ENCODE peak calls at places on chromosome 13, in four cellular contexts. N is left ventricle myocardium inferior, V is PC-3, T is Peyer's patch. X is an unnamed sample.
A peak's percentile ranks its signal among the peaks of the same experiment; 100 is the strongest.

GRCh38 chr13:73090116-73090811 is 31.5 kb downstream of the KLF5 start:
- DNase-seq in N (no peak), V (peak; percentile 95), T (no peak), X (no peak)

GRCh38 chr13:114059428-114059827 is 73.0 kb downstream of the RASA3 start:
- DNase-seq in V (no peak), T (no peak), N (no peak), X (no peak)

GRCh38 chr13:95540848-95541247 is 11.7 kb upstream of the CLDN10 start:
- DNase-seq in N (peak; percentile 57), V (no peak), T (no peak), X (no peak)

GRCh38 chr13:74136089-74136658 is 2.0 kb upstream of the KLF12 start:
- DNase-seq in T (peak; percentile 26), N (peak; percentile 31), V (peak; percentile 18), X (no peak)

GRCh38 chr13:99975626-99976025 is 4.1 kb upstream of the ZIC5 start:
- DNase-seq in V (no peak), T (peak; percentile 10), N (no peak), X (no peak)

GRCh38 chr13:97798836-97799235 is 154.6 kb upstream of the IPO5 start:
- DNase-seq in T (no peak), N (no peak), V (no peak), X (no peak)

GRCh38 chr13:77584111-77584510 is 48.6 kb downstream of the SCEL start:
- DNase-seq in T (no peak), V (no peak), N (no peak), X (no peak)

GRCh38 chr13:114311908-114312307 is 2.4 kb upstream of the CHAMP1 start:
- DNase-seq in T (no peak), V (no peak), N (no peak), X (no peak)

GRCh38 chr13:97499181-97499580 is 65.2 kb downstream of the RAP2A start:
- DNase-seq in V (peak; percentile 52), N (no peak), T (no peak), X (no peak)

GRCh38 chr13:72230131-72230530 is 363.1 kb upstream of the DACH1 start:
- DNase-seq in V (no peak), T (no peak), N (no peak), X (no peak)

GRCh38 chr13:113427562-113428468 is 25.5 kb downstream of the ADPRHL1 start:
- DNase-seq in N (no peak), V (no peak), T (no peak), X (no peak)

GRCh38 chr13:67042556-67042955 is 187.6 kb downstream of the PCDH9 start:
- DNase-seq in N (no peak), V (no peak), T (no peak), X (no peak)

GRCh38 chr13:50519866-50520265 is 323.6 kb downstream of the DLEU7 start:
- DNase-seq in V (no peak), T (no peak), N (no peak), X (no peak)

GRCh38 chr13:24187185-24187584 is 26.7 kb downstream of the SPATA13 start:
- DNase-seq in T (no peak), N (no peak), V (peak; percentile 25), X (no peak)
- H3K4me1 ChIP-seq in T (peaks cover 14% of the 10 kb centered on the region), N (peaks cover 6% of the 10 kb centered on the region), V (no peaks in the 10 kb centered on the region), X (no peaks in the 10 kb centered on the region)

DNA sequence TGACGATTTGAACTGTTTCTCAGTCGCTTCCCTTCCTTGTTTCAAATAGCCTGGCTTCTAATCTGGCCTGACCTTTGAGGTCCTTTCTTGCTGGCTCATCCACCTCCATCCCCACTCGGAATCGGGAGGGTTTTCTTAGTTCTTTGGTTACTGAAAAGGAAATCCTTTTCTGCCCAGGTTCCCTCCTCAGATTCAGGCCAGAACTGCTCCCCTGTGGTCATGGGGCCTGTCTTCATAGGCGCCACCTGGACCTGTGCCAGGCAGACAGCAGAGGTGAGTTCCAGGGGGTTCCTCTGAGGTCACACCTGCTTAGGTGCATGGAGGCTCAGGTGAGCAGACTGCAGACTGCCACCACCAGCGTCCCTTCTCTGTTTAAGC is 62.4 kb downstream of the AKAP11 start:
- DNase-seq in T (no peak), N (no peak), V (no peak), X (no peak)
- TF ChIP-seq CTCF in T (no peak), N (no peak), V (no peak), X (no peak)

GRCh38 chr13:31049083-31049482 is 112.6 kb downstream of the HSPH1 start:
- DNase-seq in V (no peak), N (no peak), T (no peak), X (no peak)

GRCh38 chr13:31044658-31045620 is 112.5 kb downstream of the TEX26 start:
- DNase-seq in T (no peak), V (peak; percentile 18), N (no peak), X (no peak)

GRCh38 chr13:31045621-31046081 is 113.2 kb downstream of the TEX26 start:
- DNase-seq in V (peak; percentile 93), T (no peak), N (no peak), X (peak; percentile 59)

GRCh38 chr13:31048521-31048920 is 113.2 kb downstream of the HSPH1 start:
- DNase-seq in N (no peak), T (no peak), V (no peak), X (no peak)

DNA sequence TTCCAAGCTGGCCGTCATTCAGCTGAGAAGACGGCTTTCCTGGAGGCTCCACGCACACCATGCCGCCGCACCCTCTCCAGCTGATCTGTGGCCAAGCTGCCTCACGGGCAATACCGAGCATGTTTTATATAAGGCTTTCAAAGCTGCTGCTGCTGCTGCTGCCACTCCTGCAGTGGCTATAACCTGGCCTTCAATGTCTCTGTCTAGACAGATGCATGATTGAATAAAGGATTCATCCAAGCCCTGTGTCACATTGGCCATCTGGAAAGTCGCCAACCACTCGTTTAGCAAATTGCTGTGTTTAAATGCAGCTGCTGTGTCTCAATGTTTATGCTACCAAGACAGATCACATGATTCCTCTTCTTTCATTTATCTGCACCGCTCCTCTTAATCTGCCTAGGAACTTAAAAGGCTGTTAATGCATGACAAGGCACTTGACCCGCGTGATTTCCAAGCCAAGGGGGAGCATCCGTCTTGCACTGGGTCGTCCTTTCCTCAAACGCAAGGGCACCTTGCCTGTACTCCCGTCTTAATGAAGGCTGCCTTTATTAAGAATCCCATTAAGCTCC is 114.3 kb downstream of the TEX26 start:
- DNase-seq in V (no peak), T (no peak), N (peak; percentile 24), X (no peak)
- H3K4me3 ChIP-seq in V (no peak overlapping the region), T (no peak overlapping the region), N (peak overlapping the region; percentile 29), X (no peak overlapping the region)

GRCh38 chr13:41502676-41503075 is 45.3 kb downstream of the RGCC start:
- DNase-seq in V (no peak), N (no peak), T (peak; percentile 80), X (no peak)

GRCh38 chr13:41502021-41502420 is 44.7 kb downstream of the RGCC start:
- DNase-seq in V (no peak), T (no peak), N (no peak), X (no peak)

GRCh38 chr13:41501281-41501680 is 43.9 kb downstream of the RGCC start:
- DNase-seq in V (no peak), N (no peak), T (no peak), X (no peak)

GRCh38 chr13:41505209-41505835 is 48.0 kb downstream of the RGCC start:
- DNase-seq in V (peak; percentile 8), T (no peak), N (no peak), X (no peak)

GRCh38 chr13:41503386-41503785 is 46.0 kb downstream of the RGCC start:
- DNase-seq in T (no peak), N (no peak), V (no peak), X (no peak)
- H3K4me1 ChIP-seq in T (no peaks in the 10 kb centered on the region), N (no peaks in the 10 kb centered on the region), V (peaks cover 8% of the 10 kb centered on the region), X (peaks cover 39% of the 10 kb centered on the region)

DNA sequence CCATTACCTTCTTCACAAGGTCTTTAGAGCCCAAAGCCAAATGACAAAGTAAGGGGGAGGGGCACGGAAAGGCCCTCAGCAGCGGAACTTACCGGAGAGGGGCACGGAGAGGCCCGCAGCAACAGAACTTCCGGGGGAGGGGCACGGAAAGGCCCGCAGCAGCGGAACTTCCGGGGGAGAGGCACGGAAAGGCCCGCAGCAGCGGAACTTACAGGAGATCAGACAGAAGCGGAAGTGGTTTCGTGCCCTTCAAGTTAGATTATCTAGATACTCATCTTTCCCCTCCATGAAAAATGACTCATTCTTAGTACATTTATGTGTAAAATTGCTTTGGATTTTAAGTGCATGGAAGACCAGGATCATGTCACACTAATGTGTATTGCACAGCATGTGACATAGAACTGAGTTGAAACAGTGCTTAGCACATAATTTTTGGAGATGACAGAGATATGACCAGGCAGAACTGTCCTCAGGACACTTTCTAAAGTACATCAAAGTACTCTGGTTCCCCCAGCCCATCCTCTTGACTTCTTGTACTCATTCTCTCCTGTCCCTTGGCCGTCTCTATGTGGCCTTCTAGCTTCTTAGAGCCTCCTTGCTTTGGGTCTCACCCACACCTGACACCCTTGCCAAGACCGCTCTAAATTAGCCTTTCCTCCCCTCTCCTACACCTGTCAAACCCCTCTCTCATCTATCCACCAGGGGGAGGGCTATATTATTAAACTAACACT is 25.7 kb upstream of the TPTE2 start:
- DNase-seq in N (no peak), V (peak; percentile 87), T (peak; percentile 62), X (peak; percentile 65)
- TF ChIP-seq CTCF in N (no peak), V (no peak), T (no peak), X (no peak)

GRCh38 chr13:83882626-83882959 is 319 bp upstream of the SLITRK1 start:
- DNase-seq in V (no peak), N (no peak), T (no peak), X (no peak)

GRCh38 chr13:83881031-83881727 is 1.1 kb downstream of the SLITRK1 start:
- DNase-seq in V (no peak), N (no peak), T (no peak), X (no peak)

GRCh38 chr13:83883061-83883523 is 818 bp upstream of the SLITRK1 start:
- DNase-seq in V (no peak), N (no peak), T (no peak), X (no peak)

GRCh38 chr13:83880275-83881027 is 1.8 kb downstream of the SLITRK1 start:
- DNase-seq in N (no peak), V (no peak), T (no peak), X (no peak)

GRCh38 chr13:83881917-83882625 is at the start of gene SLITRK1:
- DNase-seq in N (no peak), V (no peak), T (no peak), X (no peak)
- H3K4me3 ChIP-seq in N (no peak within 1 kb of the TSS), V (no peak within 1 kb of the TSS), T (no peak within 1 kb of the TSS), X (no peak within 1 kb of the TSS)

X was measured in CD8-positive, alpha-beta T cell.